ENCODE peak calls at places on chromosomes 2 and 18, in nine cellular contexts. Y is HFFc6; A is fibroblast of mammary gland; L is activated CD8-positive, alpha-beta memory T cell treated with anti-CD3 and anti-CD28 coated beads, Interleukin-2, amount 50 U/mL, for 4 hours; I is HT1080; O is activated T-cell treated with anti-CD3 and anti-CD28 coated beads for 48 hours; E is activated CD4-positive, alpha-beta T cell treated with anti-CD3 and anti-CD28 coated beads, Interleukin-2, amount 50 U/mL, for 1 hour; P is HuH-7; S is HTR-8/SVneo. B is an unnamed sample.

GRCh38 chr18:49178736-49179135 is 228.0 kb upstream of the SMAD7 start:
- DNase-seq in I (no peak), A (peak; percentile 36), P (no peak), S (peak; percentile 8), L (no peak), O (no peak), E (peak; percentile 9), Y (no peak), B (no peak)

GRCh38 chr2:239678666-239679296 is 278.0 kb upstream of the HDAC4 start:
- DNase-seq in P (no peak), A (no peak), I (no peak), Y (no peak), O (no peak), L (no peak), E (no peak), S (no peak), B (no peak)

GRCh38 chr2:220811952-220812570 is 760.0 kb downstream of the EPHA4 start:
- DNase-seq in P (no peak), I (peak; percentile 74), E (no peak), S (peak; percentile 35), Y (peak; percentile 58), L (no peak), O (no peak), A (peak; percentile 8), B (no peak)

GRCh38 chr2:70964596-70965386 is 13.6 kb upstream of the ANKRD53 start:
- DNase-seq in A (peak; percentile 61), E (peak; percentile 85), L (peak; percentile 87), S (peak; percentile 79), P (peak; percentile 56), I (peak; percentile 28), Y (peak; percentile 19), O (peak; percentile 78), B (peak; percentile 80)

GRCh38 chr18:37294951-37295350 is 270.6 kb downstream of the CELF4 start:
- DNase-seq in O (no peak), P (peak; percentile 39), S (peak; percentile 7), L (no peak), I (peak; percentile 27), E (no peak), A (peak; percentile 16), Y (no peak), B (no peak)

GRCh38 chr2:199988176-199988575 is 32.8 kb downstream of the MAIP1 start:
- DNase-seq in L (no peak), P (no peak), A (peak; percentile 27), E (no peak), Y (no peak), I (no peak), O (no peak), S (no peak), B (no peak)

GRCh38 chr2:119480718-119481142 is 43.6 kb downstream of the SCTR start:
- DNase-seq in A (no peak), S (no peak), O (no peak), I (no peak), P (no peak), Y (no peak), L (no peak), E (no peak), B (no peak)

GRCh38 chr2:138564586-138565250 is 63.1 kb downstream of the SPOPL start:
- DNase-seq in I (no peak), P (no peak), A (no peak), L (no peak), S (no peak), E (no peak), O (no peak), Y (no peak), B (no peak)

GRCh38 chr18:63897072-63897471 is 9.6 kb downstream of the SERPINB2 start:
- DNase-seq in S (peak; percentile 21), A (peak; percentile 38), E (no peak), P (peak; percentile 4), L (no peak), Y (no peak), I (peak; percentile 10), O (no peak), B (no peak)

GRCh38 chr2:26178746-26179436 is 6.0 kb downstream of the GAREM2 start:
- DNase-seq in Y (no peak), O (no peak), A (peak; percentile 21), P (peak; percentile 69), L (no peak), S (no peak), E (no peak), I (no peak), B (no peak)

GRCh38 chr2:54419386-54419785 is 36.7 kb upstream of the SPTBN1 start:
- DNase-seq in Y (no peak), P (no peak), L (no peak), O (no peak), A (no peak), E (no peak), I (no peak), S (no peak), B (no peak)

B was measured in uterus.